ENCODE peak calls at places on chromosome X, in five cellular contexts. I is endothelial cell, K is astrocyte of the cerebellum, P is suprapubic skin, L is AG04450. S is an unnamed sample.
A peak's percentile ranks its signal among the peaks of the same experiment; 100 is the strongest.

GRCh38 chrX:68365356-68365755 is 67.9 kb downstream of the OPHN1 start:
- DNase-seq in I (no peak), K (no peak), P (no peak), L (peak; percentile 26), S (no peak)

GRCh38 chrX:55033429-55033828 is 2.7 kb upstream of the ALAS2 start:
- DNase-seq in I (no peak), K (no peak), P (no peak), L (no peak), S (no peak)

GRCh38 chrX:134480061-134480460 is 20.1 kb downstream of the HPRT1 start:
- DNase-seq in I (no peak), K (no peak), P (no peak), L (no peak), S (no peak)

GRCh38 chrX:69153060-69153730 is 12.1 kb downstream of the PJA1 start:
- DNase-seq in I (no peak), K (no peak), P (no peak), L (no peak), S (no peak)

GRCh38 chrX:53321216-53321942 is 40.0 kb upstream of the IQSEC2 start:
- DNase-seq in I (no peak), K (no peak), P (no peak), L (no peak), S (no peak)

GRCh38 chrX:151088221-151088620 is 88.2 kb upstream of the GPR50 start:
- DNase-seq in I (no peak), K (no peak), P (no peak), L (no peak), S (no peak)

GRCh38 chrX:39211501-39211900 is 410.2 kb downstream of the MID1IP1 start:
- DNase-seq in I (no peak), K (no peak), P (no peak), L (no peak), S (no peak)

GRCh38 chrX:68634649-68635227 is 12.7 kb upstream of the STARD8 start:
- DNase-seq in I (no peak), K (no peak), P (no peak), L (no peak), S (no peak)

GRCh38 chrX:1534321-1535168 is 2.4 kb downstream of the P2RY8 start:
- DNase-seq in I (no peak), K (no peak), P (peak; percentile 25), L (no peak), S (no peak)

GRCh38 chrX:26848511-26848910 is 614.6 kb downstream of the PPP4R3C start:
- DNase-seq in I (no peak), K (no peak), P (no peak), L (no peak), S (no peak)

GRCh38 chrX:44462851-44463250 is 79.8 kb downstream of the FUNDC1 start:
- DNase-seq in I (no peak), K (no peak), P (no peak), L (no peak), S (peak; percentile 18)

GRCh38 chrX:140712413-140713173 is 3.0 kb downstream of the LINC00632 start:
- DNase-seq in I (peak; percentile 62), K (peak; percentile 55), P (peak; percentile 69), L (no peak), S (peak; percentile 86)

GRCh38 chrX:132809581-132809980 is 148.8 kb downstream of the HS6ST2 start:
- DNase-seq in I (no peak), K (no peak), P (no peak), L (no peak), S (no peak)

GRCh38 chrX:35025820-35026219 is 83.2 kb downstream of the FAM47B start:
- DNase-seq in I (no peak), K (no peak), P (no peak), L (no peak), S (no peak)

GRCh38 chrX:118475903-118476302 is 19.7 kb upstream of the DOCK11 start:
- DNase-seq in I (no peak), K (no peak), P (no peak), L (no peak), S (no peak)

GRCh38 chrX:85084770-85085393 is 81.2 kb downstream of the APOOL start:
- DNase-seq in I (peak; percentile 5), K (peak; percentile 12), P (no peak), L (peak; percentile 8), S (no peak)

GRCh38 chrX:24266996-24267395 is 46.9 kb downstream of the SUPT20HL2 start:
- DNase-seq in I (no peak), K (no peak), P (no peak), L (no peak), S (no peak)

GRCh38 chrX:103017542-103017941 is 46.4 kb downstream of the BEX1 start:
- DNase-seq in I (no peak), K (no peak), P (no peak), L (no peak), S (no peak)

DNA sequence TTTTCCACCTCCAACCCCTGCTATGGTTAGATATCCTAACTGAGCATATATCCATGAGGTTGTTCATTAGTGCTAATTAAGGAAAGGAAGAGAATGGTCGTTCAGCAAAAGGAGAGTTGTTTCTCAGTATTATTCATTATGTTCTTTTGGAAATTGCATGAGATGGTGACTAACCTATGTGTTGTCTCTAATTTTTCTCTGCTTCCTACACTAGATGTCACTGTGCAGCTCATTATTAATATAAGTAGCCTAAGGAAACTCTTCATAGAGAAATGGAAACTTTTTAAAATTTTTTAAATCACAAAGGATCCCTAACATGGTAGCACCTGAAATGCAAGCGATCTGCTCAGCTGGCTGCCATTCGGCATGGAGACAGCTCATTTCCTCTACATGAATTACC is 67.7 kb upstream of the FAM9A start:
- DNase-seq in I (no peak), K (no peak), P (no peak), L (no peak), S (no peak)
- TF ChIP-seq CTCF in I (no peak), K (peak; percentile 7), P (no peak), L (peak; percentile 42), S (no peak)

GRCh38 chrX:109926743-109927662 is 75.9 kb upstream of the TMEM164 start:
- DNase-seq in I (no peak), K (no peak), P (no peak), L (no peak), S (no peak)

GRCh38 chrX:109928596-109929335 is 74.1 kb upstream of the TMEM164 start:
- DNase-seq in I (no peak), K (no peak), P (no peak), L (no peak), S (no peak)

GRCh38 chrX:109925656-109926055 is 77.3 kb upstream of the TMEM164 start:
- DNase-seq in I (no peak), K (no peak), P (no peak), L (no peak), S (no peak)

GRCh38 chrX:109926118-109926517 is 76.8 kb upstream of the TMEM164 start:
- DNase-seq in I (no peak), K (no peak), P (no peak), L (no peak), S (no peak)

DNA sequence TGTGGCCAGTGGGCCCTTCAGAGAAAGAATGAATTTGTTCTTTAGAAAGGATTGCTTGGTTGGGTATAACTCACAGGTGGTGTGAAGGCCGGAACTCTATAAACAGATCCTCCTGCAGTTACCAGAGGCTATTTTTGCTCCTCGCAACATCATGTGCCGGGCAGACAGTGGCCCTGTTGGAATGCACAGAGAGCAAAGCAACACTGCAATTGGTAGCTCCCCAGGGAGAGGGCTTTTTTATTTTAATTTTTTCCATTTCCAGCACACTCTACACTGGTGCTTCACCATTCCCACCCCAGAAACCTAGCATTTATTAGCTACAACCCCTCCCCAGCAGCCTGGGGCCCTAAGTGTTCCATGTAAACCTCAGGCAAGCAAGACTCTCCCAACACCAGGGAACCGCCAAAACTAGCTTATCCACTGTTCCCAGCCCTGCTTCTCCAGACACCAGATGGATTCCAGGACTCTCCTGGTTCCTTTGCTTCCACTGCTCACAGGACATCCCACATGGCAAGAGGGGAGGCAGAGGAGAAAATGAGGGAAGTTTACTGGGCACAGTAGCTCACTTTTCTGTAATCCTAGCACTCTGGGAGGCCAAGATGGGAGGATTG is 75.1 kb upstream of the TMEM164 start:
- DNase-seq in I (no peak), K (no peak), P (no peak), L (no peak), S (no peak)
- TF ChIP-seq CTCF in I (no peak), K (no peak), P (no peak), L (no peak), S (no peak)

DNA sequence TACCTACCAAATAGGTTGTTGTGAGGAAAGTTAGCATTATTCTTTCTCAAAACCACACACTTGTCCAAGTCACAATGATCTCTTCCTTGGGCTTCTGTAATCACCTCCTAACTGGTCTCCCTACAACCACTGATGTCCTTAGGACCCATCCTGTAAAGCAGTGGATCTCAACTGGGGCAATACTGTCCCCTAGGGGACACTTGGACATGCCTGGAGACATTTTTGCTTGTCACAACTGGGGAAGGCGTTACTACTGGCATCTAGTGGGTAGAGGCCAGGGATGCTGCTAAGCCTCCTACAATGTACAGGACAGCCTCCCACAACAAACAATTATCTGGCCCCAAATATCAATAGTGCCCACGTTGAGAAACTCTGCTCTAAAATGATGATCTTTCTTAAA is 118.7 kb upstream of the AP1S2 start:
- DNase-seq in I (peak; percentile 13), K (no peak), P (no peak), L (no peak), S (no peak)
- TF ChIP-seq CTCF in I (no peak), K (peak; percentile 31), P (no peak), L (peak; percentile 17), S (no peak)

DNA sequence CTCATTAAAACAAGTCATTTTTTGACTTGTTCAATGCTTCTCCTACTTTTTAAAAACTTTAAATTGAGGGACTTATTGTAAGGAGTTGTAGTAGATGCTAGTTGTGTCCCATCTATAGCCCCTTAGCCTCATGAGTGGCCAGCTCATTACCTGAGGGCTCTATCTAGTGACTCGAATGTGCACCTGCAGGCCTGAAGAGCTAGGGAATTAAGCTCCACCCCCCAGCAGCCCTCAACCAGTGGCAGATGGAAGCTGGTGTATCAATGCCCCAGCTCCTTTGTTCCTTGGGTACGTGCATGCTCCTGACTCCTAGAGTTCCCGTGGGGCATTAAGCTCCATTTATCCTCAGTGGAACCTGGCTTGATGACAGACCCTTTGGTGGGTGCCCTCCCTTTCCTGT is 146.7 kb upstream of the FAM9B start:
- DNase-seq in I (no peak), K (no peak), P (no peak), L (no peak), S (no peak)
- TF ChIP-seq CTCF in I (no peak), K (no peak), P (no peak), L (no peak), S (no peak)